ENCODE peak calls at places on chromosomes 1 and 21, in seven cellular contexts. One of them, this sample, is unnamed.
A peak's percentile ranks its signal among the peaks of the same experiment; 100 is the strongest.

GRCh38 chr1:161993576-161993975 is 30.1 kb downstream of the OLFML2B start:
- DNase-seq in GM12864: no peak
- DNase-seq in HFF-Myc: no peak
- DNase-seq in prostate gland: no peak
- DNase-seq in fibroblast of the aortic adventitia: no peak
- DNase-seq in cardiac fibroblast: no peak
- DNase-seq in kidney epithelial cell: no peak
- DNase-seq in this sample: no peak

GRCh38 chr1:204286841-204287387 is 72.8 kb downstream of the PLEKHA6 start:
- DNase-seq in GM12864: no peak
- DNase-seq in HFF-Myc: no peak
- DNase-seq in prostate gland: peak; percentile 86
- DNase-seq in fibroblast of the aortic adventitia: no peak
- DNase-seq in cardiac fibroblast: no peak
- DNase-seq in kidney epithelial cell: no peak
- DNase-seq in this sample: no peak

GRCh38 chr1:25017436-25018109 is 87.5 kb upstream of the RUNX3 start:
- DNase-seq in GM12864: no peak
- DNase-seq in HFF-Myc: no peak
- DNase-seq in prostate gland: no peak
- DNase-seq in fibroblast of the aortic adventitia: no peak
- DNase-seq in cardiac fibroblast: no peak
- DNase-seq in kidney epithelial cell: peak; percentile 26
- DNase-seq in this sample: peak; percentile 79

GRCh38 chr1:29684141-29684540 is 447.8 kb downstream of the PTPRU start:
- DNase-seq in GM12864: no peak
- DNase-seq in HFF-Myc: no peak
- DNase-seq in prostate gland: no peak
- DNase-seq in fibroblast of the aortic adventitia: no peak
- DNase-seq in cardiac fibroblast: no peak
- DNase-seq in kidney epithelial cell: no peak
- DNase-seq in this sample: no peak

GRCh38 chr1:238457610-238458009 is 566.9 kb upstream of the ZP4 start:
- DNase-seq in GM12864: no peak
- DNase-seq in HFF-Myc: no peak
- DNase-seq in prostate gland: no peak
- DNase-seq in fibroblast of the aortic adventitia: peak; percentile 5
- DNase-seq in cardiac fibroblast: no peak
- DNase-seq in kidney epithelial cell: no peak
- DNase-seq in this sample: peak; percentile 7

GRCh38 chr1:145884675-145885074 is 991 bp downstream of the ANKRD35 start:
- DNase-seq in GM12864: no peak
- DNase-seq in HFF-Myc: no peak
- DNase-seq in prostate gland: no peak
- DNase-seq in fibroblast of the aortic adventitia: peak; percentile 68
- DNase-seq in cardiac fibroblast: peak; percentile 85
- DNase-seq in kidney epithelial cell: no peak
- DNase-seq in this sample: no peak

GRCh38 chr1:100187912-100188311 is 9.9 kb upstream of the LRRC39 start:
- DNase-seq in GM12864: no peak
- DNase-seq in HFF-Myc: no peak
- DNase-seq in prostate gland: peak; percentile 58
- DNase-seq in fibroblast of the aortic adventitia: peak; percentile 76
- DNase-seq in cardiac fibroblast: peak; percentile 71
- DNase-seq in kidney epithelial cell: peak; percentile 7
- DNase-seq in this sample: peak; percentile 78

GRCh38 chr21:45542667-45543370 is 579 bp upstream of the SLC19A1 start:
- DNase-seq in GM12864: no peak
- DNase-seq in HFF-Myc: no peak
- DNase-seq in prostate gland: no peak
- DNase-seq in fibroblast of the aortic adventitia: no peak
- DNase-seq in cardiac fibroblast: no peak
- DNase-seq in kidney epithelial cell: no peak
- DNase-seq in this sample: no peak

GRCh38 chr1:61741682-61742619 is at the start of gene PATJ:
- DNase-seq in GM12864: no peak
- DNase-seq in HFF-Myc: no peak
- DNase-seq in prostate gland: peak; percentile 91
- DNase-seq in fibroblast of the aortic adventitia: peak; percentile 27
- DNase-seq in cardiac fibroblast: no peak
- DNase-seq in kidney epithelial cell: no peak
- DNase-seq in this sample: peak; percentile 5

GRCh38 chr1:183002797-183003594 is 20.2 kb upstream of the LAMC1 start:
- DNase-seq in GM12864: no peak
- DNase-seq in HFF-Myc: no peak
- DNase-seq in prostate gland: no peak
- DNase-seq in fibroblast of the aortic adventitia: peak; percentile 85
- DNase-seq in cardiac fibroblast: peak; percentile 75
- DNase-seq in kidney epithelial cell: no peak
- DNase-seq in this sample: peak; percentile 64

GRCh38 chr1:48526045-48526714 is 54.2 kb upstream of the SPATA6 start:
- DNase-seq in GM12864: no peak
- DNase-seq in HFF-Myc: no peak
- DNase-seq in prostate gland: peak; percentile 29
- DNase-seq in fibroblast of the aortic adventitia: peak; percentile 58
- DNase-seq in cardiac fibroblast: peak; percentile 32
- DNase-seq in kidney epithelial cell: no peak
- DNase-seq in this sample: peak; percentile 59

GRCh38 chr1:13809461-13810159 is 109.6 kb downstream of the PRDM2 start:
- DNase-seq in GM12864: no peak
- DNase-seq in HFF-Myc: no peak
- DNase-seq in prostate gland: no peak
- DNase-seq in fibroblast of the aortic adventitia: peak; percentile 19
- DNase-seq in cardiac fibroblast: no peak
- DNase-seq in kidney epithelial cell: no peak
- DNase-seq in this sample: no peak

GRCh38 chr1:62198069-62198780 is 3.6 kb downstream of the L1TD1 start:
- DNase-seq in GM12864: no peak
- DNase-seq in HFF-Myc: no peak
- DNase-seq in prostate gland: no peak
- DNase-seq in fibroblast of the aortic adventitia: no peak
- DNase-seq in cardiac fibroblast: no peak
- DNase-seq in kidney epithelial cell: no peak
- DNase-seq in this sample: no peak

GRCh38 chr1:19315378-19316206 is 3.5 kb downstream of the SLC66A1 start:
- DNase-seq in GM12864: peak; percentile 39
- DNase-seq in HFF-Myc: no peak
- DNase-seq in prostate gland: no peak
- DNase-seq in fibroblast of the aortic adventitia: peak; percentile 31
- DNase-seq in cardiac fibroblast: peak; percentile 60
- DNase-seq in kidney epithelial cell: no peak
- DNase-seq in this sample: peak; percentile 57

GRCh38 chr1:154568165-154568815 is 712 bp downstream of the CHRNB2 start:
- DNase-seq in GM12864: no peak
- DNase-seq in HFF-Myc: no peak
- DNase-seq in prostate gland: no peak
- DNase-seq in fibroblast of the aortic adventitia: no peak
- DNase-seq in cardiac fibroblast: no peak
- DNase-seq in kidney epithelial cell: no peak
- DNase-seq in this sample: no peak

GRCh38 chr1:1178794-1179331 is 5.2 kb downstream of the TTLL10 start:
- DNase-seq in GM12864: no peak
- DNase-seq in HFF-Myc: no peak
- DNase-seq in prostate gland: no peak
- DNase-seq in fibroblast of the aortic adventitia: no peak
- DNase-seq in cardiac fibroblast: no peak
- DNase-seq in kidney epithelial cell: no peak
- DNase-seq in this sample: no peak

GRCh38 chr1:117013310-117013850 is 11.8 kb downstream of the CD101 start:
- DNase-seq in GM12864: no peak
- DNase-seq in HFF-Myc: no peak
- DNase-seq in prostate gland: peak; percentile 59
- DNase-seq in fibroblast of the aortic adventitia: no peak
- DNase-seq in cardiac fibroblast: no peak
- DNase-seq in kidney epithelial cell: no peak
- DNase-seq in this sample: no peak

GRCh38 chr1:224666911-224667310 is 50.8 kb downstream of the CNIH3 start:
- DNase-seq in GM12864: no peak
- DNase-seq in HFF-Myc: no peak
- DNase-seq in prostate gland: no peak
- DNase-seq in fibroblast of the aortic adventitia: no peak
- DNase-seq in cardiac fibroblast: no peak
- DNase-seq in kidney epithelial cell: no peak
- DNase-seq in this sample: no peak

GRCh38 chr21:36694041-36694515 is 4.8 kb upstream of the SIM2 start:
- DNase-seq in GM12864: no peak
- DNase-seq in HFF-Myc: no peak
- DNase-seq in prostate gland: no peak
- DNase-seq in fibroblast of the aortic adventitia: peak; percentile 35
- DNase-seq in cardiac fibroblast: peak; percentile 48
- DNase-seq in kidney epithelial cell: no peak
- DNase-seq in this sample: no peak

GRCh38 chr1:176752505-176752904 is 289.5 kb downstream of the PAPPA2 start:
- DNase-seq in GM12864: no peak
- DNase-seq in HFF-Myc: no peak
- DNase-seq in prostate gland: no peak
- DNase-seq in fibroblast of the aortic adventitia: no peak
- DNase-seq in cardiac fibroblast: no peak
- DNase-seq in kidney epithelial cell: no peak
- DNase-seq in this sample: no peak

GRCh38 chr1:160189649-160190625 is at the start of gene CASQ1:
- DNase-seq in GM12864: no peak
- DNase-seq in HFF-Myc: no peak
- DNase-seq in prostate gland: peak; percentile 17
- DNase-seq in fibroblast of the aortic adventitia: peak; percentile 50
- DNase-seq in cardiac fibroblast: no peak
- DNase-seq in kidney epithelial cell: no peak
- DNase-seq in this sample: no peak

GRCh38 chr1:231937013-231937754 is 310.6 kb downstream of the DISC1 start:
- DNase-seq in GM12864: no peak
- DNase-seq in HFF-Myc: no peak
- DNase-seq in prostate gland: no peak
- DNase-seq in fibroblast of the aortic adventitia: no peak
- DNase-seq in cardiac fibroblast: no peak
- DNase-seq in kidney epithelial cell: no peak
- DNase-seq in this sample: peak; percentile 28

GRCh38 chr21:31158789-31159581 is 120.7 kb upstream of the KRTAP19-8 start:
- DNase-seq in GM12864: no peak
- DNase-seq in HFF-Myc: no peak
- DNase-seq in prostate gland: no peak
- DNase-seq in fibroblast of the aortic adventitia: peak; percentile 15
- DNase-seq in cardiac fibroblast: peak; percentile 41
- DNase-seq in kidney epithelial cell: no peak
- DNase-seq in this sample: peak; percentile 77

GRCh38 chr1:193971595-193971994 is 785.2 kb upstream of the B3GALT2 start:
- DNase-seq in GM12864: no peak
- DNase-seq in HFF-Myc: no peak
- DNase-seq in prostate gland: no peak
- DNase-seq in fibroblast of the aortic adventitia: no peak
- DNase-seq in cardiac fibroblast: peak; percentile 74
- DNase-seq in kidney epithelial cell: peak; percentile 26
- DNase-seq in this sample: peak; percentile 70

GRCh38 chr1:194466706-194467105 is 1280.3 kb upstream of the B3GALT2 start:
- DNase-seq in GM12864: no peak
- DNase-seq in HFF-Myc: no peak
- DNase-seq in prostate gland: no peak
- DNase-seq in fibroblast of the aortic adventitia: no peak
- DNase-seq in cardiac fibroblast: no peak
- DNase-seq in kidney epithelial cell: no peak
- DNase-seq in this sample: peak; percentile 4

GRCh38 chr1:217630711-217631591 is at the start of the genes GPATCH2 and SPATA17:
- DNase-seq in GM12864: peak; percentile 79
- DNase-seq in HFF-Myc: peak; percentile 91
- DNase-seq in prostate gland: peak; percentile 75
- DNase-seq in fibroblast of the aortic adventitia: peak; percentile 94
- DNase-seq in cardiac fibroblast: peak; percentile 94
- DNase-seq in kidney epithelial cell: peak; percentile 60
- DNase-seq in this sample: peak; percentile 95

GRCh38 chr1:155527672-155528071 is 34.9 kb downstream of the ASH1L start:
- DNase-seq in GM12864: no peak
- DNase-seq in HFF-Myc: no peak
- DNase-seq in prostate gland: no peak
- DNase-seq in fibroblast of the aortic adventitia: no peak
- DNase-seq in cardiac fibroblast: peak; percentile 20
- DNase-seq in kidney epithelial cell: no peak
- DNase-seq in this sample: no peak

GRCh38 chr1:45348966-45349677 is 8.9 kb upstream of the MUTYH start:
- DNase-seq in GM12864: no peak
- DNase-seq in HFF-Myc: no peak
- DNase-seq in prostate gland: peak; percentile 68
- DNase-seq in fibroblast of the aortic adventitia: peak; percentile 26
- DNase-seq in cardiac fibroblast: no peak
- DNase-seq in kidney epithelial cell: no peak
- DNase-seq in this sample: no peak

GRCh38 chr1:158329807-158330206 is 1.5 kb downstream of the CD1B start:
- DNase-seq in GM12864: no peak
- DNase-seq in HFF-Myc: no peak
- DNase-seq in prostate gland: no peak
- DNase-seq in fibroblast of the aortic adventitia: no peak
- DNase-seq in cardiac fibroblast: no peak
- DNase-seq in kidney epithelial cell: no peak
- DNase-seq in this sample: peak; percentile 1

GRCh38 chr1:64473367-64473766 is 3.4 kb downstream of the CACHD1 start:
- DNase-seq in GM12864: no peak
- DNase-seq in HFF-Myc: no peak
- DNase-seq in prostate gland: no peak
- DNase-seq in fibroblast of the aortic adventitia: no peak
- DNase-seq in cardiac fibroblast: no peak
- DNase-seq in kidney epithelial cell: no peak
- DNase-seq in this sample: no peak
- H3K4me3 ChIP-seq in GM12864: no peak overlapping the region
- H3K4me3 ChIP-seq in HFF-Myc: peak overlapping the region; percentile 70
- H3K4me3 ChIP-seq in prostate gland: no peak overlapping the region
- H3K4me3 ChIP-seq in fibroblast of the aortic adventitia: no peak overlapping the region
- H3K4me3 ChIP-seq in cardiac fibroblast: no peak overlapping the region
- H3K4me3 ChIP-seq in kidney epithelial cell: no peak overlapping the region
- H3K4me3 ChIP-seq in this sample: no peak overlapping the region

GRCh38 chr1:192805832-192806323 is 3.0 kb upstream of the RGS2 start:
- DNase-seq in GM12864: no peak
- DNase-seq in HFF-Myc: peak; percentile 81
- DNase-seq in prostate gland: peak; percentile 39
- DNase-seq in fibroblast of the aortic adventitia: peak; percentile 97
- DNase-seq in cardiac fibroblast: peak; percentile 98
- DNase-seq in kidney epithelial cell: peak; percentile 65
- DNase-seq in this sample: peak; percentile 97
- TF ChIP-seq CTCF in GM12864: peak; percentile 55
- TF ChIP-seq CTCF in HFF-Myc: peak; percentile 40
- TF ChIP-seq CTCF in prostate gland: peak; percentile 59
- TF ChIP-seq CTCF in fibroblast of the aortic adventitia: peak; percentile 61
- TF ChIP-seq CTCF in cardiac fibroblast: peak; percentile 50
- TF ChIP-seq CTCF in kidney epithelial cell: peak; percentile 70
- TF ChIP-seq CTCF in this sample: peak; percentile 66

GRCh38 chr1:211676106-211676583 is 724 bp upstream of the NEK2 start:
- DNase-seq in GM12864: no peak
- DNase-seq in HFF-Myc: no peak
- DNase-seq in prostate gland: no peak
- DNase-seq in fibroblast of the aortic adventitia: no peak
- DNase-seq in cardiac fibroblast: no peak
- DNase-seq in kidney epithelial cell: no peak
- DNase-seq in this sample: no peak
- H3K4me3 ChIP-seq in GM12864: peak overlapping the region; percentile 83
- H3K4me3 ChIP-seq in HFF-Myc: peak overlapping the region; percentile 88
- H3K4me3 ChIP-seq in prostate gland: peak overlapping the region; percentile 36
- H3K4me3 ChIP-seq in fibroblast of the aortic adventitia: peak overlapping the region; percentile 82
- H3K4me3 ChIP-seq in cardiac fibroblast: peak overlapping the region; percentile 84
- H3K4me3 ChIP-seq in kidney epithelial cell: peak overlapping the region; percentile 81
- H3K4me3 ChIP-seq in this sample: peak overlapping the region; percentile 74

DNA sequence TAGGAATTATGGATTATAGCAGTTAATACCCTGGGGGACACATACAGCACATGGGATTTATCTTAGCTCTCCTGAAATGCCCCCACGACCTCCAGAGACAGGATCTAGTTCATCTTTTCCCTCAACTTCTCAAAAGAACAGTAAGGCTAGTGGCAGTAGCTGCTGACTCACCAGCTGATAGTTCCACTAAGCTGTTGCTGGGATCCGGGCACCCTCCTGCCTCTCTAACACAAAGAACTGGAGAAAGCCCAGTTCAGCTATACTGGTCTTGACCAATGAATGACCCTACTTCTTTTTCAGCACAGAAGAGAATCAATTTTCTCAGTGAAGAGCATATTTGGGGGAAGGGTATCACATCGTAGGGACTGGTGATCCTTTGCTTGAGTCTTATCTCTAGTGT is 84.1 kb downstream of the PGBD5 start:
- DNase-seq in GM12864: no peak
- DNase-seq in HFF-Myc: no peak
- DNase-seq in prostate gland: no peak
- DNase-seq in fibroblast of the aortic adventitia: no peak
- DNase-seq in cardiac fibroblast: no peak
- DNase-seq in kidney epithelial cell: no peak
- DNase-seq in this sample: peak; percentile 7
- TF ChIP-seq CTCF in GM12864: no peak
- TF ChIP-seq CTCF in HFF-Myc: no peak
- TF ChIP-seq CTCF in prostate gland: no peak
- TF ChIP-seq CTCF in fibroblast of the aortic adventitia: no peak
- TF ChIP-seq CTCF in cardiac fibroblast: no peak
- TF ChIP-seq CTCF in kidney epithelial cell: no peak
- TF ChIP-seq CTCF in this sample: no peak

This sample was measured in choroid plexus epithelial cell.